ENCODE peak calls at places on chromosomes 11 and 22, in seven cellular contexts. K, F, T, C, G, D and S are unnamed samples.

GRCh38 chr22:20749453-20749852 is 24.5 kb upstream of the SERPIND1 start:
- DNase-seq in K (no peak), F (no peak), C (no peak), D (no peak), G (no peak), T (no peak), S (no peak)

GRCh38 chr11:2775626-2776350 is 76.0 kb upstream of the KCNQ1OT1 start:
- DNase-seq in F (no peak), K (no peak), G (no peak), D (peak), C (no peak), T (no peak), S (no peak)

GRCh38 chr11:86172894-86173293 is 71.7 kb upstream of the EED start:
- DNase-seq in T (peak), G (no peak), C (no peak), D (no peak), K (no peak), F (peak), S (no peak)

GRCh38 chr11:114124601-114125144 is 65.2 kb downstream of the ZBTB16 start:
- DNase-seq in D (no peak), K (no peak), T (no peak), G (no peak), F (no peak), C (no peak), S (no peak)

GRCh38 chr22:31290494-31291402 is 1.5 kb downstream of the PIK3IP1 start:
- DNase-seq in C (peak), G (peak), T (peak), F (peak), K (peak), D (peak), S (no peak)

GRCh38 chr22:36902143-36902911 is 11.1 kb upstream of the CSF2RB start:
- DNase-seq in D (no peak), G (no peak), C (no peak), T (no peak), F (no peak), K (no peak), S (no peak)

GRCh38 chr11:82733444-82734119 is at the start of gene FAM181B:
- DNase-seq in C (peak), D (no peak), F (peak), K (no peak), T (no peak), G (peak), S (no peak)

GRCh38 chr22:17431179-17431578 is 61.9 kb downstream of the CECR2 start:
- DNase-seq in K (no peak), C (no peak), G (no peak), F (no peak), T (no peak), D (no peak), S (no peak)

GRCh38 chr11:45224766-45225165 is 61.4 kb downstream of the SYT13 start:
- DNase-seq in G (no peak), F (no peak), K (no peak), C (no peak), D (no peak), T (no peak), S (no peak)

GRCh38 chr11:96309001-96309642 is 33.9 kb downstream of the MAML2 start:
- DNase-seq in C (no peak), T (peak), F (peak), G (no peak), K (no peak), D (no peak), S (no peak)

GRCh38 chr11:106706355-106706754 is 311.9 kb downstream of the GUCY1A2 start:
- DNase-seq in G (peak), C (no peak), F (peak), D (no peak), K (no peak), T (peak), S (peak)

GRCh38 chr22:38214248-38215056 is 12.7 kb downstream of the MAFF start:
- DNase-seq in T (peak), K (peak), D (no peak), G (no peak), F (peak), C (no peak), S (no peak)

GRCh38 chr11:62139526-62140301 is 15.9 kb downstream of the INCENP start:
- DNase-seq in D (peak), F (no peak), C (no peak), T (no peak), G (no peak), K (no peak), S (no peak)

GRCh38 chr22:47173535-47174021 is 411.1 kb downstream of the TBC1D22A start:
- DNase-seq in T (no peak), C (no peak), D (peak), G (no peak), K (no peak), F (no peak), S (no peak)

GRCh38 chr11:5891216-5891800 is 1.7 kb upstream of the OR52E5 start:
- DNase-seq in D (no peak), T (peak), F (peak), C (no peak), G (no peak), K (no peak), S (no peak)

GRCh38 chr11:27215471-27216267 is 147.3 kb downstream of the CCDC34 start:
- DNase-seq in D (no peak), G (no peak), C (no peak), F (no peak), K (no peak), T (no peak), S (no peak)

GRCh38 chr11:61707574-61707973 is 27.4 kb downstream of the DAGLA start:
- DNase-seq in G (no peak), D (no peak), K (no peak), C (no peak), T (no peak), F (no peak), S (no peak)